ENCODE peak calls at places on chromosomes 12 and 14, in four cellular contexts. Y, Q, M and P are unnamed samples.

GRCh38 chr12:50505386-50505827 is 622 bp downstream of the DIP2B start:
- DNase-seq in M (peak; percentile 55), Y (no peak), Q (peak; percentile 38), P (peak; percentile 25)

GRCh38 chr12:12350868-12351463 is 924 bp upstream of the MANSC1 start:
- DNase-seq in Y (no peak), Q (no peak), M (no peak), P (no peak)

GRCh38 chr14:92613008-92613658 is 99.6 kb downstream of the RIN3 start:
- DNase-seq in Y (no peak), Q (no peak), M (peak; percentile 15), P (no peak)

GRCh38 chr12:104670439-104671406 is 214.0 kb downstream of the CHST11 start:
- DNase-seq in M (no peak), Y (no peak), Q (peak; percentile 43), P (no peak)

GRCh38 chr12:91139981-91140659 is 28.8 kb upstream of the LUM start:
- DNase-seq in Q (no peak), M (peak; percentile 94), Y (peak; percentile 91), P (no peak)

GRCh38 chr12:56469007-56469930 is 891 bp downstream of the SPRYD4 start:
- DNase-seq in M (no peak), Q (peak; percentile 60), Y (no peak), P (no peak)

GRCh38 chr12:52720487-52720886 is 17.2 kb upstream of the KRT77 start:
- DNase-seq in Y (no peak), M (no peak), Q (no peak), P (no peak)

GRCh38 chr12:22687677-22688076 is 62.7 kb downstream of the ETNK1 start:
- DNase-seq in Y (peak; percentile 74), M (peak; percentile 57), Q (no peak), P (no peak)

GRCh38 chr14:33686218-33686617 is 264.7 kb downstream of the EGLN3 start:
- DNase-seq in M (no peak), Y (peak; percentile 31), Q (no peak), P (no peak)

GRCh38 chr12:65854629-65855028 is 30.3 kb downstream of the HMGA2 start:
- DNase-seq in M (no peak), Y (peak; percentile 33), Q (no peak), P (no peak)

GRCh38 chr12:10098762-10099161 is at the start of gene CLEC1A:
- DNase-seq in M (peak; percentile 3), Q (peak; percentile 33), Y (no peak), P (peak; percentile 63)

GRCh38 chr14:95321201-95321600 is 1.5 kb upstream of the CLMN start:
- DNase-seq in Y (no peak), M (no peak), Q (no peak), P (no peak)

GRCh38 chr14:33165144-33165925 is 226.7 kb downstream of the NPAS3 start:
- DNase-seq in Y (peak; percentile 4), Q (no peak), M (peak; percentile 72), P (no peak)

GRCh38 chr14:81991998-81992397 is 458.3 kb upstream of the SEL1L start:
- DNase-seq in M (peak; percentile 22), Y (peak; percentile 3), Q (no peak), P (no peak)

GRCh38 chr12:30928356-30929264 is 2.1 kb downstream of the TSPAN11 start:
- DNase-seq in M (no peak), Y (no peak), Q (no peak), P (no peak)

GRCh38 chr14:85574849-85575616 is 45.1 kb downstream of the FLRT2 start:
- DNase-seq in Q (no peak), M (no peak), Y (no peak), P (no peak)

GRCh38 chr12:45192041-45192695 is 23.7 kb upstream of the ANO6 start:
- DNase-seq in M (peak; percentile 61), Q (no peak), Y (peak; percentile 42), P (no peak)

GRCh38 chr12:127355061-127355820 is 911.7 kb upstream of the TMEM132C start:
- DNase-seq in Y (peak; percentile 6), M (peak; percentile 50), Q (no peak), P (no peak)

GRCh38 chr14:72638021-72638420 is 255.9 kb downstream of the DPF3 start:
- DNase-seq in Y (peak; percentile 62), Q (no peak), M (peak; percentile 75), P (no peak)

GRCh38 chr14:77133718-77134338 is 7.8 kb downstream of the ZDHHC22 start:
- DNase-seq in Y (peak; percentile 82), M (peak; percentile 81), Q (peak; percentile 62), P (no peak)

GRCh38 chr12:25692115-25693035 is 139.3 kb upstream of the LMNTD1 start:
- DNase-seq in Y (peak; percentile 91), Q (no peak), M (peak; percentile 72), P (no peak)